ENCODE peak calls at places on chromosomes 7 and 10, in four cellular contexts. V is HCT116, B is K562, W is H1. J is an unnamed sample.

GRCh38 chr7:151876899-151877777 is at the start of gene PRKAG2:
- DNase-seq in B (peak), V (no peak), W (no peak), J (peak)

GRCh38 chr10:124721295-124722052 is 22.7 kb downstream of the FAM53B start:
- DNase-seq in W (no peak), B (no peak), V (no peak), J (no peak)

GRCh38 chr10:4725917-4726606 is 99.9 kb upstream of the AKR1E2 start:
- DNase-seq in B (no peak), V (peak), W (no peak), J (peak)

GRCh38 chr10:61635946-61636345 is 26.8 kb upstream of the CABCOCO1 start:
- DNase-seq in W (no peak), V (peak), B (no peak), J (no peak)

GRCh38 chr10:63430091-63430998 is 35.4 kb downstream of the JMJD1C start:
- DNase-seq in V (peak), B (no peak), W (no peak), J (peak)

GRCh38 chr10:5096108-5096507 is 1.9 kb downstream of the AKR1C3 start:
- DNase-seq in B (no peak), V (no peak), W (no peak), J (no peak)

GRCh38 chr7:27064169-27064568 is 31.6 kb downstream of the HOXA1 start:
- DNase-seq in V (no peak), B (no peak), W (no peak), J (no peak)

GRCh38 chr7:11343818-11344413 is 370.2 kb downstream of the PHF14 start:
- DNase-seq in W (no peak), V (peak), B (peak), J (no peak)

GRCh38 chr7:21300692-21301091 is 127.2 kb upstream of the SP4 start:
- DNase-seq in V (peak), B (peak), W (no peak), J (no peak)

GRCh38 chr10:63515002-63515763 is 6.0 kb upstream of the REEP3 start:
- DNase-seq in B (no peak), V (no peak), W (no peak), J (no peak)

GRCh38 chr7:25034136-25034535 is 54.2 kb upstream of the OSBPL3 start:
- DNase-seq in B (no peak), V (no peak), W (no peak), J (no peak)

GRCh38 chr7:20229652-20230500 is 12.7 kb upstream of the MACC1 start:
- DNase-seq in W (no peak), B (peak), V (no peak), J (no peak)

GRCh38 chr10:4403638-4404252 is 422.3 kb upstream of the AKR1E2 start:
- DNase-seq in B (no peak), V (no peak), W (no peak), J (no peak)

GRCh38 chr7:121138262-121138933 is 149.9 kb downstream of the CPED1 start:
- DNase-seq in V (no peak), W (no peak), B (no peak), J (peak)

GRCh38 chr10:36634916-36635315 is 490.5 kb upstream of the ANKRD30A start:
- DNase-seq in W (no peak), B (no peak), V (no peak), J (no peak)
- TF ChIP-seq JUND in W (no peak), B (no peak), V (no peak), J (no peak)

GRCh38 chr10:101139421-101139911 is 8.4 kb downstream of the TLX1 start:
- DNase-seq in V (no peak), W (peak), B (no peak), J (no peak)
- TF ChIP-seq JUND in V (no peak), W (no peak), B (no peak), J (no peak)

GRCh38 chr7:8638076-8638475 is 204.7 kb downstream of the NXPH1 start:
- DNase-seq in B (no peak), W (no peak), V (no peak), J (peak)
- TF ChIP-seq JUND in B (no peak), W (no peak), V (no peak), J (no peak)

GRCh38 chr10:132158122-132158741 is 28.5 kb upstream of the DPYSL4 start:
- DNase-seq in V (peak), W (no peak), B (peak), J (peak)
- TF ChIP-seq JUND in V (no peak), W (no peak), B (no peak), J (no peak)

GRCh38 chr10:113846036-113846435 is 7.8 kb downstream of the DCLRE1A start:
- DNase-seq in B (no peak), V (no peak), W (no peak), J (no peak)

GRCh38 chr10:113854019-113854756 is at the start of the genes DCLRE1A and NHLRC2:
- DNase-seq in W (peak), B (peak), V (peak), J (peak)

GRCh38 chr10:113849946-113850345 is 3.9 kb downstream of the DCLRE1A start:
- DNase-seq in B (no peak), V (no peak), W (no peak), J (no peak)

GRCh38 chr10:113853577-113854018 is 284 bp downstream of the DCLRE1A start:
- DNase-seq in B (no peak), V (no peak), W (no peak), J (peak)

DNA sequence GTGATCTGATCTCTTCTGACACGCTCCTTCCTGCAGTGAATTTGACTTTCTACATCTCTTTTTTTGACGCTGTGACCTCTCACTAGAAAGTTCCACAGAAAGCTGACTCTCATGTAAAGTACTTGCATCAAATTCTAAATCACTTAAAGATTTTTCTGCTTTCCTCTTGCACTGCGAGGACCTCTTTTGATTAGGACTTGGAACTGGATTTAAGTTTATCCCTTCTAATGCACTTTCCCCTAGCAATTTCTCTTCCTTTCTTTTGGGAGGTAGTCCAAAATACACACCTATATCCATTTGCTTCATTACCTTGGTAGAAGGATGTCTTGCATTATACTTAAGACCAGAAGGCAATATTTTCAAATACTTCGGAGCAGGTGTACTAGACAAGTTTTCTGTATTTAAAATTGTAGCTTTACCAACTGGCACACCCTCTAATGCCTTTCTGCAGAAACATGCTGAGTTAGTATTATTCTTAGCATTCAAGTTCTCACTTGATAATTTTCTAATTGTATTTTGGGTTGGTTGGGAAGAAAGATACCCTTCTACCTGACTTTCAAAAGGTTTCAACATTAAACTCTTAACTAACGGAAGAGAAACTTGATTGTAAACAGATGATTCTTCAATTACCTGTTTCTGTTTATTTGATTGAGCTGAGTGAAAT is 4.6 kb downstream of the DCLRE1A start:
- DNase-seq in B (no peak), W (no peak), V (no peak), J (no peak)
- TF ChIP-seq JUND in B (no peak), W (no peak), V (no peak), J (no peak)

DNA sequence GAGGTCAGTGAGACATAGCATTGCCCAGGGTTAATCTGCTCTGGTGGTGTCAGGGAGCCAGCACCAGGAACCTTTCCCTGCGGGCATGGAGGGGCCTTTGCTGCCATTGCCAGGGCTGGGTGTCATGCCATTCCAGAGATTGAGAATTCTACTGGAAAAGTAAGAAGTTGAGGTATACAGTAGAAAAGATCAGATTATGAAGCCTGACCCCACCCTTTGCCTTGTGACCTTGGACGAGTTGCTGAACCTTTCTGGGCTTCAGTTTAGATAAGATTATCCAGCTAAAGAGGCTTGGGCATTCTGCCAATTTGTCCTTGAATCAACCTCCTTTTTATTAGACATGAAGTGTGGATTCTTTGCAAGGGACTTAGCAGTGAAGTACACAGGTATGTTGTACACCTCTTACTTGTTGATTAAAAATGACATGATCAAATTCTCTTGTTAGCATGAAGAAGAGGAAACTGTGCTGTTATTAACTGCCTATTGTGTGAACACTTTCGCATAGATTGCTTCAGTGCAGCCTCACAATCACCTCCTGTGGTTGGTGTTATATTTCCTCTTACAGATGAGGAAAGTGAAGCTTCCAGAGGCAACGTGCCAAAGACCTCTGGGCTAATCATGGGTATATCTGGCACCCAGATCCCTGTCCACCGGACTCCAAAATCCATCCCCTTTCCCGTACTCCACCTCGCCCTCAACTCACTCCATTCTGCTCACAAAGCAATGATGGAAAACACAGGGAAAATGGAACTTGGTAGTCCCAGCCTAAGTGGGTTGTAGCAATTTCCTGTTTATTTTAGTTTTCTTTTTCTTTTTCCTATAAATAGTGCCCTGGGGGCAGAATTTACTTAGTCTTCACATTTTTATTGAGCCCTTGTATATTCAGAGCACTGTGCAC is 151.3 kb downstream of the CAMK1D start:
- DNase-seq in W (peak), B (no peak), V (no peak), J (no peak)
- TF ChIP-seq JUND in W (no peak), B (no peak), V (no peak), J (no peak)

GRCh38 chr10:126798649-126799048 is 106.6 kb upstream of the DOCK1 start:
- DNase-seq in B (no peak), V (no peak), W (no peak), J (no peak)

GRCh38 chr10:126803394-126803793 is 101.8 kb upstream of the DOCK1 start:
- DNase-seq in B (no peak), W (no peak), V (no peak), J (no peak)

GRCh38 chr10:126804396-126804795 is 100.8 kb upstream of the DOCK1 start:
- DNase-seq in B (no peak), V (no peak), W (no peak), J (no peak)
- TF ChIP-seq JUND in B (no peak), V (no peak), W (no peak), J (no peak)

DNA sequence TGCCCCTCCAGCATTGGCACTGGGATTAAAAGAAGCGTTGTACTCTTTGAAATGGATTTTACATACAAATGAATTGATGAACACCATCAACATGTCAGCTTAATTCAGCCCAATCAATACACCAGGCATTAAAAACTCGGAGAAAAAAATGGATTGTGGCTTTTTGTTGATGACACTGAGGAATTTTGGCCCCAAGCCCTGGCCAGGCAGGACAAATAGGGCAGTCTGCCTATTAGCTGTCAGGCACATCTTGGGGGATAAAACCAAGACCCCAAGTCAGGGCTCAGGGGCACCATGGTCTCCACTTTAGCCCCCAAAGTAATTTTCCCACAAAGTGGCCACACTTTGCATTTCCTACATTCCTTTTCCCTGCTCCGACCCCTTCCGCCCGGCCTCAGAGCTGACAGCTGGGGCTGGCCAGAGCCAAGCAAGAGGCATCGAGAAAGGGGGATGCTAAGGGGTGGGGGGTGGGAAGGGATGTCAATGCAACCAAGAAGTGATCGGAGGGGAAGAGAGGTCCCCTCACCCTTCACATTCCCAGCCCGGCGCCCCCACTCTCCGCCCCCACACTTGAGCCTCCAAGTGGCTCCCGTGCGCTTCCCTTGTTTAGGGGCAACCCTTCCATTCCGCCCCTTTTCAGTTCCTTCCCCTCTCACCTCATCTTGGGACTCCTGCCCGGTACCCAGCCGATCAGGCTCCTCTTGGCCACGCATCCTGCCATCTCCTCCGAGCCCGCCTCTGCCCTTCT is 711 bp downstream of the HIP1 start:
- DNase-seq in V (no peak), W (no peak), B (no peak), J (no peak)
- TF ChIP-seq JUND in V (no peak), W (no peak), B (no peak), J (no peak)